ENCODE peak calls at places on chromosomes 7 and 10, in six cellular contexts. H is CD8-positive, alpha-beta memory T cell; O is right cardiac atrium; K is aorta; N is cardiac muscle cell; F is CD4-positive, alpha-beta T cell. S is an unnamed sample. For H3K27me3, the result is how much of the 10 kb centered on the place peaks cover.

GRCh38 chr10:77943086-77943901 is 16.7 kb upstream of the DLG5 start:
- DNase-seq in H (no peak), O (no peak), K (peak), N (peak), F (no peak), S (no peak)

GRCh38 chr10:95793401-95794045 is 37.6 kb downstream of the ENTPD1 start:
- DNase-seq in H (no peak), O (peak), K (peak), N (no peak), F (no peak), S (no peak)

GRCh38 chr7:99473315-99473596 is 566 bp downstream of the ZNF789 start:
- DNase-seq in H (no peak), O (no peak), K (peak), N (peak), F (no peak), S (no peak)

GRCh38 chr7:44224216-44224950 is 23.6 kb downstream of the YKT6 start:
- DNase-seq in H (no peak), O (no peak), K (peak), N (no peak), F (no peak), S (peak)

GRCh38 chr7:150740053-150740452 is 2.8 kb downstream of the GIMAP5 start:
- DNase-seq in H (no peak), O (no peak), K (no peak), N (no peak), F (no peak), S (peak)

GRCh38 chr7:4612939-4613841 is 68.9 kb upstream of the FOXK1 start:
- DNase-seq in H (no peak), O (no peak), K (peak), N (peak), F (no peak), S (peak)

GRCh38 chr10:132637477-132638129 is 100.0 kb downstream of the INPP5A start:
- DNase-seq in H (peak), O (no peak), K (no peak), N (peak), F (no peak), S (peak)

GRCh38 chr10:95403690-95404459 is 113.1 kb upstream of the PDLIM1 start:
- DNase-seq in H (no peak), O (peak), K (no peak), N (no peak), F (no peak), S (peak)

GRCh38 chr10:107163904-107164861 is at the start of gene SORCS1:
- DNase-seq in H (no peak), O (peak), K (no peak), N (no peak), F (no peak), S (peak)

GRCh38 chr10:58894929-58895328 is 281.5 kb upstream of the PHYHIPL start:
- DNase-seq in H (no peak), O (no peak), K (no peak), N (peak), F (no peak), S (peak)

GRCh38 chr7:31488562-31489203 is 25.2 kb upstream of the ITPRID1 start:
- DNase-seq in H (no peak), O (peak), K (peak), N (peak), F (peak), S (peak)

GRCh38 chr7:68107256-68107655 is 1110.6 kb downstream of the TYW1 start:
- DNase-seq in H (no peak), O (no peak), K (no peak), N (peak), F (no peak), S (peak)

GRCh38 chr10:44935201-44935960 is 24.2 kb upstream of the RASSF4 start:
- DNase-seq in H (no peak), O (peak), K (peak), N (peak), F (no peak), S (peak)

GRCh38 chr10:102462512-102463054 is 11.2 kb upstream of the C10orf95 start:
- DNase-seq in H (no peak), O (no peak), K (no peak), N (no peak), F (no peak), S (no peak)

GRCh38 chr10:3172081-3172445 is 519 bp downstream of the PITRM1 start:
- DNase-seq in H (no peak), O (no peak), K (no peak), N (peak), F (no peak), S (no peak)

GRCh38 chr7:128408709-128409434 is 910 bp downstream of the IMPDH1 start:
- DNase-seq in H (no peak), O (no peak), K (peak), N (peak), F (no peak), S (no peak)

GRCh38 chr10:35304649-35305048 is 31.7 kb upstream of the CCNY start:
- DNase-seq in H (no peak), O (no peak), K (no peak), N (no peak), F (no peak), S (no peak)

GRCh38 chr10:13716161-13717071 is 129.7 kb downstream of the PRPF18 start:
- DNase-seq in H (no peak), O (peak), K (no peak), N (peak), F (no peak), S (peak)

GRCh38 chr7:159013825-159014289 is 130.8 kb downstream of the VIPR2 start:
- DNase-seq in H (no peak), O (no peak), K (no peak), N (no peak), F (no peak), S (no peak)

GRCh38 chr10:70756710-70757360 is 28.3 kb downstream of the TBATA start:
- DNase-seq in H (no peak), O (peak), K (no peak), N (no peak), F (no peak), S (no peak)

GRCh38 chr7:152859781-152860191 is 100.2 kb downstream of the ACTR3B start:
- DNase-seq in H (no peak), O (no peak), K (no peak), N (no peak), F (no peak), S (no peak)

GRCh38 chr7:101233907-101234547 is 3.6 kb downstream of the CLDN15 start:
- DNase-seq in H (no peak), O (no peak), K (no peak), N (no peak), F (no peak), S (peak)

GRCh38 chr10:31320598-31321211 is 1.7 kb downstream of the ZEB1 start:
- DNase-seq in H (peak), O (peak), K (peak), N (peak), F (peak), S (peak)

GRCh38 chr7:69620063-69620462 is 21.8 kb downstream of the AUTS2 start:
- DNase-seq in H (no peak), O (no peak), K (no peak), N (no peak), F (no peak), S (no peak)

GRCh38 chr10:44959243-44960097 is at the start of gene RASSF4:
- DNase-seq in H (peak), O (peak), K (peak), N (peak), F (peak), S (peak)

GRCh38 chr7:149854611-149855367 is 16.6 kb downstream of the ZNF862 start:
- DNase-seq in H (no peak), O (peak), K (no peak), N (peak), F (peak), S (peak)

GRCh38 chr10:89301231-89301630 is 615 bp upstream of the IFIT2 start:
- DNase-seq in H (peak), O (no peak), K (peak), N (peak), F (no peak), S (no peak)

GRCh38 chr7:136657332-136657942 is 211.0 kb upstream of the CHRM2 start:
- DNase-seq in H (no peak), O (no peak), K (no peak), N (no peak), F (no peak), S (no peak)

GRCh38 chr7:94064541-94065191 is 60.5 kb upstream of the BET1 start:
- DNase-seq in H (no peak), O (no peak), K (no peak), N (peak), F (no peak), S (no peak)

GRCh38 chr7:116630932-116631449 is 41.0 kb upstream of the MET start:
- DNase-seq in H (no peak), O (peak), K (peak), N (peak), F (no peak), S (peak)

GRCh38 chr10:88642991-88643390 is 21.3 kb upstream of the LIPF start:
- DNase-seq in H (no peak), O (no peak), K (no peak), N (peak), F (no peak), S (no peak)

GRCh38 chr7:140263277-140263676 is 86.5 kb upstream of the KDM7A start:
- DNase-seq in H (peak), O (no peak), K (no peak), N (no peak), F (peak), S (no peak)
- H3K27me3 ChIP-seq in H (under half), O (under half), K (under half), N (under half), F (under half), S (under half)

GRCh38 chr7:137990251-137990901 is 11.5 kb downstream of the CREB3L2 start:
- DNase-seq in H (no peak), O (no peak), K (no peak), N (peak), F (no peak), S (no peak)
- H3K27ac ChIP-seq in H (no peak), O (peak), K (peak), N (no peak), F (no peak), S (peak)

GRCh38 chr10:51924359-51924758 is 225.0 kb upstream of the CSTF2T start:
- DNase-seq in H (no peak), O (no peak), K (no peak), N (no peak), F (no peak), S (no peak)
- H3K27me3 ChIP-seq in H (under half), O (under half), K (under half), N (under half), F (under half), S (under half)

GRCh38 chr10:103851261-103851660 is 4.1 kb downstream of the SH3PXD2A start:
- DNase-seq in H (no peak), O (no peak), K (no peak), N (no peak), F (no peak), S (no peak)
- H3K27ac ChIP-seq in H (no peak), O (no peak), K (no peak), N (no peak), F (no peak), S (no peak)

GRCh38 chr7:155792315-155792960 is 19.8 kb downstream of the SHH start:
- DNase-seq in H (no peak), O (no peak), K (no peak), N (no peak), F (no peak), S (no peak)
- H3K27me3 ChIP-seq in H (under half), O (under half), K (under half), N (under half), F (under half), S (under half)

GRCh38 chr10:91076991-91077548 is 143.4 kb upstream of the PCGF5 start:
- DNase-seq in H (no peak), O (no peak), K (no peak), N (no peak), F (no peak), S (no peak)
- H3K27ac ChIP-seq in H (no peak), O (peak), K (peak), N (no peak), F (no peak), S (peak)

GRCh38 chr10:124380256-124380995 is 38.3 kb downstream of the OAT start:
- DNase-seq in H (no peak), O (no peak), K (no peak), N (no peak), F (no peak), S (no peak)
- H3K27me3 ChIP-seq in H (under half), O (under half), K (under half), N (under half), F (under half), S (under half)

DNA sequence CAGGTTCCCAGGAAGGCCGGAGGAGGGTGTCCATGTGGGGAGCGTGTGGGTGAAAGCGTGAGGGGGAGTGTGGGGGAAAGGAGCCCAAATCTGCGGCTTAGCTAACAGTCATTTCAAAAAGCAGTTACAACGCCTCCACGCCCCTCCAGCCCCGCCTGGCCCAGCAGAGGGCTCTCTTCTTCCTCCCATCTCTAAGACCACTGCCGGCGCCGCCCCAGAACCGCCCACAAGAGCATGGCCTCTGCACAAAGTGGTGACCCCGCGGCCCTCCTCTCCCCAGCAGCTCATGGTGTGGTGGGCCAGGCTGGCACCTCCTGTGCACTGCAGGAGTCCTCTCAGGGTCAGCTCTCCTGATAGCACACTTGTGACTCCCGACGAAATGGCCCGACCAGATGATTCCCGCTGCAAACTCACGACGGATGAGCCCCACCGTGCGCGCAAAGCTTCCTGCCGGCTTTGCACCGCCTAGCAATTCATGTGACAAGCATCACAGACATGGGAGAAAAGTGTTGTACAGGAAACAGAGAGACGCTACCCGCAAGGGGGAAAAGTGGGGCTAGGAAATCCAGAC is 12.4 kb upstream of the HUS1 start:
- DNase-seq in H (peak), O (peak), K (peak), N (peak), F (peak), S (peak)
- H3K27ac ChIP-seq in H (peak), O (peak), K (no peak), N (peak), F (peak), S (peak)

GRCh38 chr10:49613882-49614241 is at the start of gene CHAT:
- DNase-seq in H (no peak), O (no peak), K (no peak), N (no peak), F (no peak), S (no peak)
- H3K27me3 ChIP-seq in H (under half), O (under half), K (under half), N (half or more), F (half or more), S (half or more)

DNA sequence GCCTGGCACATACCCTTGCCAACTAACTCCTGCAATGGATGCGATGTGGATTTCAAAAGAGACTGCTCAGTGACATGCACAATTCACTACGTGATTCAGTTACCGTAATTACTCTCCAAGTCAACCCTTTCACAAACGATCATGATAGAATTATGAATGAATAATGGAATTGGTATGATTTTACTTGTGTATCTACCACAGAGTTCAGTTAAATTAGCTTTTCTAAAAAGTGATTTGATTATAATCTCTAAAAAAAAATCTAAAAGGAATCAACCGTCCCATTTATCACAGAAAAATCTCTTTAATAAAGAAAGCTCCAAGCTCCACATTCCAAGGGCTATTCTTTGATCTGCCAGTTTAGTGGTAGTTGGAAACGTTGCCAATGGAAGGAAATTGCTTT is 30.4 kb upstream of the RSU1 start:
- DNase-seq in H (no peak), O (no peak), K (no peak), N (no peak), F (no peak), S (no peak)
- H3K27ac ChIP-seq in H (no peak), O (no peak), K (no peak), N (no peak), F (no peak), S (no peak)

S was measured in heart left ventricle.